ENCODE peak calls at places on chromosomes 13 and 19, in five cellular contexts. R is tibial artery, D is astrocyte of the cerebellum, Z is foreskin fibroblast, B is astrocyte of the spinal cord. I is an unnamed sample.

GRCh38 chr19:29233591-29233990 is 20.6 kb upstream of the UQCRFS1 start:
- DNase-seq in B (no peak), R (no peak), Z (no peak), D (no peak), I (no peak)

GRCh38 chr19:9958451-9958850 is 22.1 kb upstream of the OLFM2 start:
- DNase-seq in R (no peak), B (peak), D (peak), Z (peak), I (peak)

GRCh38 chr19:33040994-33041827 is 23.5 kb downstream of the RHPN2 start:
- DNase-seq in Z (peak), R (no peak), B (peak), D (peak), I (peak)

GRCh38 chr13:39655569-39656324 is at the start of gene COG6:
- DNase-seq in Z (peak), B (peak), D (peak), R (peak), I (peak)

GRCh38 chr19:18345296-18345695 is 4.9 kb downstream of the PGPEP1 start:
- DNase-seq in B (no peak), R (no peak), D (no peak), Z (no peak), I (no peak)

GRCh38 chr19:44303976-44304568 is 753 bp downstream of the ZNF235 start:
- DNase-seq in R (no peak), B (peak), D (peak), Z (peak), I (peak)

GRCh38 chr19:11342429-11342828 is 3.0 kb upstream of the RAB3D start:
- DNase-seq in Z (no peak), D (no peak), R (no peak), B (no peak), I (no peak)

GRCh38 chr13:50572129-50572528 is 271.4 kb downstream of the DLEU7 start:
- DNase-seq in D (no peak), R (no peak), Z (no peak), B (no peak), I (no peak)

GRCh38 chr13:30689752-30690151 is 45.6 kb upstream of the ALOX5AP start:
- DNase-seq in R (no peak), Z (no peak), B (no peak), D (no peak), I (no peak)

GRCh38 chr13:44908712-44909111 is 80.6 kb downstream of the NUFIP1 start:
- DNase-seq in Z (no peak), B (no peak), R (no peak), D (no peak), I (no peak)

GRCh38 chr13:99656843-99657506 is 155.7 kb downstream of the TM9SF2 start:
- DNase-seq in D (no peak), Z (no peak), R (no peak), B (peak), I (no peak)

GRCh38 chr13:114004416-114005205 is 30.7 kb upstream of the C13orf46 start:
- DNase-seq in D (no peak), B (peak), R (peak), Z (no peak), I (peak)

GRCh38 chr19:31589109-31589508 is 239.9 kb upstream of the TSHZ3 start:
- DNase-seq in D (no peak), Z (no peak), R (no peak), B (no peak), I (no peak)

GRCh38 chr13:33153421-33154381 is 131.9 kb downstream of the STARD13 start:
- DNase-seq in R (no peak), D (peak), B (peak), Z (peak), I (no peak)

GRCh38 chr19:35013820-35014754 is 14.0 kb downstream of the GRAMD1A start:
- DNase-seq in D (no peak), R (no peak), Z (no peak), B (no peak), I (no peak)

GRCh38 chr13:36789061-36789460 is 30.0 kb upstream of the RFXAP start:
- DNase-seq in D (no peak), B (no peak), R (no peak), Z (peak), I (no peak)

GRCh38 chr13:107427531-107427930 is 787.8 kb downstream of the LIG4 start:
- DNase-seq in D (no peak), Z (no peak), R (no peak), B (no peak), I (no peak)

GRCh38 chr13:43698743-43699142 is 88.0 kb downstream of the ENOX1 start:
- DNase-seq in Z (peak), D (peak), R (no peak), B (peak), I (peak)

GRCh38 chr13:47230155-47230554 is 333.3 kb upstream of the HTR2A start:
- DNase-seq in B (no peak), D (no peak), R (no peak), Z (no peak), I (peak)

GRCh38 chr19:12482505-12482886 is 2.1 kb downstream of the ZNF709 start:
- DNase-seq in B (no peak), Z (no peak), D (no peak), R (no peak), I (peak)

GRCh38 chr13:43751624-43752023 is 35.1 kb downstream of the ENOX1 start:
- DNase-seq in Z (peak), R (no peak), D (no peak), B (no peak), I (no peak)

GRCh38 chr19:29323046-29323971 is 110.4 kb upstream of the UQCRFS1 start:
- DNase-seq in Z (no peak), B (no peak), D (no peak), R (no peak), I (no peak)

GRCh38 chr13:114143806-114144605 is 11.6 kb upstream of the RASA3 start:
- DNase-seq in B (no peak), R (no peak), Z (no peak), D (no peak), I (no peak)

GRCh38 chr13:32910530-32910929 is 105.7 kb upstream of the KL start:
- DNase-seq in D (no peak), Z (peak), R (no peak), B (no peak), I (no peak)

GRCh38 chr13:27481766-27482165 is 31.4 kb upstream of the MTIF3 start:
- DNase-seq in R (no peak), Z (peak), B (peak), D (no peak), I (peak)